ENCODE peak calls at places on chromosomes 12 and 14, in six cellular contexts. One of them, this sample, is unnamed. For H3K4me1, the result is how much of the 10 kb centered on the place peaks cover.

GRCh38 chr14:63205850-63206249 is 1.6 kb downstream of the RHOJ start:
- DNase-seq in lower lobe of right lung: no peak
- DNase-seq in body of pancreas: no peak
- DNase-seq in fibroblast of lung: peak
- DNase-seq in transverse colon: no peak
- DNase-seq in heart right ventricle: no peak
- DNase-seq in this sample: no peak

GRCh38 chr14:33925209-33925608 is 25.7 kb downstream of the EGLN3 start:
- DNase-seq in lower lobe of right lung: no peak
- DNase-seq in body of pancreas: no peak
- DNase-seq in fibroblast of lung: no peak
- DNase-seq in transverse colon: no peak
- DNase-seq in heart right ventricle: no peak
- DNase-seq in this sample: no peak

GRCh38 chr12:47878918-47879481 is 25.8 kb downstream of the VDR start:
- DNase-seq in lower lobe of right lung: no peak
- DNase-seq in body of pancreas: no peak
- DNase-seq in fibroblast of lung: no peak
- DNase-seq in transverse colon: no peak
- DNase-seq in heart right ventricle: no peak
- DNase-seq in this sample: no peak

GRCh38 chr14:92362781-92363235 is 39.8 kb downstream of the SLC24A4 start:
- DNase-seq in lower lobe of right lung: no peak
- DNase-seq in body of pancreas: no peak
- DNase-seq in fibroblast of lung: peak
- DNase-seq in transverse colon: peak
- DNase-seq in heart right ventricle: no peak
- DNase-seq in this sample: no peak

GRCh38 chr12:117872521-117873169 is 96.1 kb downstream of the KSR2 start:
- DNase-seq in lower lobe of right lung: no peak
- DNase-seq in body of pancreas: no peak
- DNase-seq in fibroblast of lung: no peak
- DNase-seq in transverse colon: no peak
- DNase-seq in heart right ventricle: no peak
- DNase-seq in this sample: no peak

GRCh38 chr12:110737532-110737931 is 5.2 kb downstream of the PPP1CC start:
- DNase-seq in lower lobe of right lung: no peak
- DNase-seq in body of pancreas: no peak
- DNase-seq in fibroblast of lung: no peak
- DNase-seq in transverse colon: no peak
- DNase-seq in heart right ventricle: no peak
- DNase-seq in this sample: no peak

GRCh38 chr12:111656016-111656415 is 29.7 kb downstream of the BRAP start:
- DNase-seq in lower lobe of right lung: no peak
- DNase-seq in body of pancreas: no peak
- DNase-seq in fibroblast of lung: no peak
- DNase-seq in transverse colon: no peak
- DNase-seq in heart right ventricle: no peak
- DNase-seq in this sample: no peak

GRCh38 chr14:69395929-69396328 is 2.2 kb downstream of the ERH start:
- DNase-seq in lower lobe of right lung: no peak
- DNase-seq in body of pancreas: no peak
- DNase-seq in fibroblast of lung: no peak
- DNase-seq in transverse colon: no peak
- DNase-seq in heart right ventricle: no peak
- DNase-seq in this sample: no peak

GRCh38 chr12:132610051-132610759 is at the start of gene LRCOL1:
- DNase-seq in lower lobe of right lung: peak
- DNase-seq in body of pancreas: peak
- DNase-seq in fibroblast of lung: peak
- DNase-seq in transverse colon: no peak
- DNase-seq in heart right ventricle: peak
- DNase-seq in this sample: no peak

GRCh38 chr12:54038760-54039414 is 6.0 kb downstream of the HOXC5 start:
- DNase-seq in lower lobe of right lung: no peak
- DNase-seq in body of pancreas: peak
- DNase-seq in fibroblast of lung: no peak
- DNase-seq in transverse colon: no peak
- DNase-seq in heart right ventricle: no peak
- DNase-seq in this sample: no peak

GRCh38 chr12:118972982-118973381 is 8.4 kb upstream of the SRRM4 start:
- DNase-seq in lower lobe of right lung: no peak
- DNase-seq in body of pancreas: no peak
- DNase-seq in fibroblast of lung: no peak
- DNase-seq in transverse colon: no peak
- DNase-seq in heart right ventricle: no peak
- DNase-seq in this sample: no peak

GRCh38 chr12:46430340-46430948 is 57.9 kb upstream of the SLC38A2 start:
- DNase-seq in lower lobe of right lung: no peak
- DNase-seq in body of pancreas: no peak
- DNase-seq in fibroblast of lung: peak
- DNase-seq in transverse colon: no peak
- DNase-seq in heart right ventricle: peak
- DNase-seq in this sample: no peak

DNA sequence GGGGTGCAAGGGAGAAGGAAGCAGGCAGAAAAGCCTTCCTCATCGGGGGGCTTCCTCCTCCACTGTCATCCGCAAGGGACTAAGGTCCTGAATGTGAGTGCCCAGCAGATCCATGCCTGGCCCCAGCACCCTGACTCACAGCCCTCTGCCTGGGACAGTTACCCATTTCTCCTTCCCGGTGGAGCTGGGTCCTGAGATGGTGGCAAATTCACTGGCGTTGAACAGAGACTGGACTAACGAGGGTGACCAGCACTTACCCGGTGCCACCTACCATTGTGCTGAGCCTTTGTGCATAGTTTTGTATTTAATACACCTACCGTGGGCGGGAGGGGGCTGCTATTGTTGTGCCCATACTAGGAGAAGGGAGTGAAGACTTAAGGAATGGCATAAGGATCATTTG is 30.9 kb upstream of the PLEKHG6 start:
- DNase-seq in lower lobe of right lung: peak
- DNase-seq in body of pancreas: no peak
- DNase-seq in fibroblast of lung: no peak
- DNase-seq in transverse colon: no peak
- DNase-seq in heart right ventricle: no peak
- DNase-seq in this sample: peak
- TF ChIP-seq CTCF in lower lobe of right lung: no peak
- TF ChIP-seq CTCF in body of pancreas: no peak
- TF ChIP-seq CTCF in fibroblast of lung: no peak
- TF ChIP-seq CTCF in transverse colon: no peak
- TF ChIP-seq CTCF in heart right ventricle: no peak
- TF ChIP-seq CTCF in this sample: no peak

DNA sequence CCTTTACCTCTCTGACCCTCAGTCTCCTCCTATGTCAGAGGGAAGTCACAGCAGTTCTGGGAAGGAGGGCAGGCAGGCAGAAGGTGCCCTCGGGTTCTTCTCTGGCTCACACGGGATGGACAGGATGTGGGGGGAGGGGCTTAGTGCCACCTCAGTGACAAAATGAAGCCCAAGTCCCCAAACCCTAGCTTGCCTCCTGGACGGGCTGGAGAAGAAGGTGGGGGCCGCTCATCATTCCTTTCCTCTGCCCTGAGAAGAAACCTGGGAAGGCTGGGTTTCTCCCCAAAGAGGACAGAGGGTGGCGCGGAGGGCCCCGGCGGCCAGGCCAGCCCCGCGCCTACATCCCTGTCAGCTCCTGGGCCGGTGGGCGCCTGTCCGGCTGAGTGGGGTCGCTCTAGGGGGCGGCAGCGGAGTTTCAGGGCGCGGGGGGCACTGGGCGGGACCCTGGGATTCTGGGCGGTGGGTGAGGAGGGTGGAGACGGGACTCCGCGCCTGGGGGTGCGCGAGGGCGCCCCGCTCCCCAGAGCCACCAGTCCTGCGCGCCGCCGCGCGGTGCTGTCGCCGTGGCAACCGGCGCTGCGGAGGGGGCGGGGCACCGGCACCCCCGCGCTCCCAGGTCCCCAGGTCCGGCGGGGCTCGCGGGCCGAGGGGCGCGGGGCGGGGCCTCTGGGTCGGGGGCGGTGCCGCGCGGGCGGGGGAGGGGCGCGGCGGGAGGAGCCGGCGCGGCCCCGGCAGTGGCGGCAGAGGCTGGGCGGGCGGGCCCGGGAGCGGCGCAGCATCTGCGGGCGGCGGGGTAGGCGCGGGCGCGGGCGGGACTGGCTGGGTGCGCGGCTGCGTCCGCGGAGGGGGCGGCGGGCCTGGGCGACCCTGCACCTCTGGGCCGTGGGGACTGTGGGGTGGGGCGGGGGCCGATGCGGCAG is at the start of gene TMEM121:
- DNase-seq in lower lobe of right lung: no peak
- DNase-seq in body of pancreas: peak
- DNase-seq in fibroblast of lung: no peak
- DNase-seq in transverse colon: peak
- DNase-seq in heart right ventricle: no peak
- DNase-seq in this sample: no peak
- H3K4me1 ChIP-seq in lower lobe of right lung: under half
- H3K4me1 ChIP-seq in body of pancreas: under half
- H3K4me1 ChIP-seq in fibroblast of lung: under half
- H3K4me1 ChIP-seq in transverse colon: under half
- H3K4me1 ChIP-seq in heart right ventricle: under half
- H3K4me1 ChIP-seq in this sample: under half

DNA sequence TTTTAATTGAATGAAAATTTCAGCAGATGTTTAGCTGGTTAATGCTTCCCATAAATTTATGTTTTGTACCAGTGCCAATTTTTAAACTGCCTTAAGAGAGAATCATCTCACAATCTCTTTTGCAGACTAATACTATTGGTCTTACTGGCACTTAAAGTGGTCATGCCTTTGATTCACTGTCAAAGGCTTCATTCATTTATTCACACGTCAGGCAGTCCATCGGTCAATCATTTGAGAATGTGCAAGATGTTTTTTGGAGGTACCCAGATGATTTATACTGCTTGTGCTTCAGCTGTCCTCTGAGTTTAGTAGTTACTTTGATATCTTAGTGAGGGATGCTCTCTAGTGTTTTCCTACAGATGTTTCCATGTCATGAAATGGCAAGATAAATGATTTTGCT is 83.4 kb downstream of the NAV3 start:
- DNase-seq in lower lobe of right lung: no peak
- DNase-seq in body of pancreas: no peak
- DNase-seq in fibroblast of lung: no peak
- DNase-seq in transverse colon: no peak
- DNase-seq in heart right ventricle: no peak
- DNase-seq in this sample: no peak
- TF ChIP-seq CTCF in lower lobe of right lung: no peak
- TF ChIP-seq CTCF in body of pancreas: no peak
- TF ChIP-seq CTCF in fibroblast of lung: no peak
- TF ChIP-seq CTCF in transverse colon: no peak
- TF ChIP-seq CTCF in heart right ventricle: no peak
- TF ChIP-seq CTCF in this sample: peak

GRCh38 chr12:903055-903454 is 46.4 kb downstream of the RAD52 start:
- DNase-seq in lower lobe of right lung: no peak
- DNase-seq in body of pancreas: no peak
- DNase-seq in fibroblast of lung: no peak
- DNase-seq in transverse colon: no peak
- DNase-seq in heart right ventricle: no peak
- DNase-seq in this sample: no peak

GRCh38 chr12:906077-906585 is 43.4 kb downstream of the RAD52 start:
- DNase-seq in lower lobe of right lung: no peak
- DNase-seq in body of pancreas: no peak
- DNase-seq in fibroblast of lung: no peak
- DNase-seq in transverse colon: no peak
- DNase-seq in heart right ventricle: no peak
- DNase-seq in this sample: no peak

GRCh38 chr12:905273-906076 is 44.0 kb downstream of the RAD52 start:
- DNase-seq in lower lobe of right lung: no peak
- DNase-seq in body of pancreas: no peak
- DNase-seq in fibroblast of lung: no peak
- DNase-seq in transverse colon: no peak
- DNase-seq in heart right ventricle: no peak
- DNase-seq in this sample: no peak

GRCh38 chr12:902581-902980 is 46.9 kb downstream of the RAD52 start:
- DNase-seq in lower lobe of right lung: no peak
- DNase-seq in body of pancreas: no peak
- DNase-seq in fibroblast of lung: no peak
- DNase-seq in transverse colon: no peak
- DNase-seq in heart right ventricle: no peak
- DNase-seq in this sample: no peak

DNA sequence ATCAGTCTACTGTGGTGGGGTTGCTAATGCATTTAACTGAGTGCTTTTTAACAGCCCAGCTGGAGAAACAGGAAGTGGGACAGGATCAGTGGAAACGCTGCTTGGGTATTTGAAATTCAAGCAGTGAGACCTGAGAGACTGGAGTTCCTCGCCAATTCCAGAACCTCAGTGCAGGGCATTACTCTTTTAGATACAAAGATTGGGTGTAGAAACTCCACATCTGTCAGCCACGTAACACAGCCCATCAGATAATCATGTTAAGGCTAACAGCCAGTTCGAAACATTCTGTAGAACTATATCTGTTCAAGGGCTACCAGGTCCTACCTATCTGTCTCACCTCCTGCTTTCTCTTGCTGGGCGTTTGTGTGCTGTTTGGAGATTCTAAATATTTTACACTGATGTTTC is 45.5 kb downstream of the RAD52 start:
- DNase-seq in lower lobe of right lung: no peak
- DNase-seq in body of pancreas: no peak
- DNase-seq in fibroblast of lung: no peak
- DNase-seq in transverse colon: no peak
- DNase-seq in heart right ventricle: no peak
- DNase-seq in this sample: no peak
- H3K4me1 ChIP-seq in lower lobe of right lung: under half
- H3K4me1 ChIP-seq in body of pancreas: under half
- H3K4me1 ChIP-seq in fibroblast of lung: under half
- H3K4me1 ChIP-seq in transverse colon: under half
- H3K4me1 ChIP-seq in heart right ventricle: under half
- H3K4me1 ChIP-seq in this sample: under half

DNA sequence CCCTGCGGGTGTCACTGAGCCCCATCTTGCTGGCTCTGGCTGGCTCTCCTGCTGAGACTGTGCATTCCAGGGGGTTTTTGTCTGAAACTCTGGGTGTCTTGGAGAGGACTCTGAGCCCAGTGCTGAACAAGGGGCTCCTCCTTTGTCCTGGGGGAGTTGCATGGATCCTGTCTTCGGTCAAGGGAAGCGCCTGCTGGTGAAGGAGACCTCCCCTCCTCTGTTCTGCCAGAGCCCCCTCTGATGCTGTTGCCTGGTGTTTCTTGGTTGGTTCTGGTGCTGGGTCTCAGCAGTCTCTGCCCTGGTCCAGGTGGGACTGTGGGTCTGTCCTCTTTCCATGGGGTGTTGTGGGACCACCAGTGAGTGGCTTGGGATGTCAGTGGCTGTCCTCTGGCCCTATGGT is 380.9 kb downstream of the TMEM121 start:
- DNase-seq in lower lobe of right lung: no peak
- DNase-seq in body of pancreas: no peak
- DNase-seq in fibroblast of lung: no peak
- DNase-seq in transverse colon: no peak
- DNase-seq in heart right ventricle: no peak
- DNase-seq in this sample: no peak
- TF ChIP-seq CTCF in lower lobe of right lung: no peak
- TF ChIP-seq CTCF in body of pancreas: no peak
- TF ChIP-seq CTCF in fibroblast of lung: no peak
- TF ChIP-seq CTCF in transverse colon: no peak
- TF ChIP-seq CTCF in heart right ventricle: no peak
- TF ChIP-seq CTCF in this sample: no peak

DNA sequence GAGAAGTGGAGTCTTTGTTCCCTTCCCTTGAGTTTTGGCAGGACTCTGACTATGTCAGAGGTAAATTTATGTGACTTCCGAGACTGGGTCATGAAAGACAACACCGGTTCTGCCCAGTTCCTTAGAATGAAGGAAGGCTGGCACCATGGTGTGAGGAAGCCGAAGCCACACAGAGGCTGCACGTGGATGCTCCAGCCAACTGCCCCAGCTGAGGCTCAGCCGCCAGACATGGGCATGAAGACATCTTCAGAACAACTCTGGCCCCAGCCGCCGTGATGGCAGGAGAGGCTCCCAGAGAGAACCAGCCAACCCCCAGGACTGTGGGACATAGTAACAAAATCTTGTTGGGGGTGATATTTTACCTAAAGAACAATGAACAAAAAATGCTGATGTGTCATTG is 111.2 kb downstream of the CALM1 start:
- DNase-seq in lower lobe of right lung: no peak
- DNase-seq in body of pancreas: no peak
- DNase-seq in fibroblast of lung: no peak
- DNase-seq in transverse colon: no peak
- DNase-seq in heart right ventricle: no peak
- DNase-seq in this sample: no peak
- H3K4me1 ChIP-seq in lower lobe of right lung: under half
- H3K4me1 ChIP-seq in body of pancreas: half or more
- H3K4me1 ChIP-seq in fibroblast of lung: under half
- H3K4me1 ChIP-seq in transverse colon: under half
- H3K4me1 ChIP-seq in heart right ventricle: under half
- H3K4me1 ChIP-seq in this sample: under half